ENCODE peak calls at places on chromosomes 3 and 15, in nine cellular contexts. E is left cardiac atrium; F is foreskin keratinocyte; N is mucosa of gallbladder; S is iris pigment epithelial cell; R is activated CD4-positive, alpha-beta T cell treated with anti-CD3 and anti-CD28 coated beads, Interleukin-2, amount 10 ng/mL, durations not matched to agents 7 days and 5 days; L is AG10803; U is activated naive CD4-positive, alpha-beta T cell; A is sciatic nerve. T is an unnamed sample.
A peak's percentile ranks its signal among the peaks of the same experiment; 100 is the strongest.

GRCh38 chr3:173397161-173398110 is at the start of gene NLGN1:
- DNase-seq in E (peak; percentile 76), F (no peak), N (peak; percentile 67), S (peak; percentile 73), R (no peak), L (peak; percentile 83), U (no peak), A (peak; percentile 82), T (peak; percentile 72)

GRCh38 chr15:94119215-94119815 is 112.0 kb upstream of the MCTP2 start:
- DNase-seq in E (peak; percentile 22), F (no peak), N (no peak), S (no peak), R (no peak), L (no peak), U (no peak), A (peak; percentile 69), T (no peak)

GRCh38 chr15:67181221-67181639 is 73.2 kb downstream of the AAGAB start:
- DNase-seq in E (no peak), F (no peak), N (no peak), S (no peak), R (no peak), L (no peak), U (no peak), A (peak; percentile 53), T (no peak)

GRCh38 chr15:51874751-51875644 is 45.5 kb downstream of the TMOD3 start:
- DNase-seq in E (no peak), F (peak; percentile 98), N (no peak), S (peak; percentile 98), R (no peak), L (peak; percentile 97), U (no peak), A (no peak), T (no peak)

GRCh38 chr3:129560269-129560787 is 17.4 kb downstream of the H1-8 start:
- DNase-seq in E (peak; percentile 56), F (no peak), N (no peak), S (peak; percentile 39), R (no peak), L (peak; percentile 82), U (no peak), A (no peak), T (no peak)

GRCh38 chr3:94360982-94361381 is 298.1 kb downstream of the NSUN3 start:
- DNase-seq in E (peak; percentile 55), F (peak; percentile 1), N (peak; percentile 18), S (peak; percentile 2), R (no peak), L (peak; percentile 1), U (no peak), A (peak; percentile 62), T (no peak)

GRCh38 chr15:32691316-32692032 is 26.3 kb upstream of the GREM1 start:
- DNase-seq in E (no peak), F (no peak), N (no peak), S (no peak), R (no peak), L (no peak), U (no peak), A (no peak), T (no peak)

GRCh38 chr3:113468536-113468935 is 27.2 kb upstream of the CFAP44 start:
- DNase-seq in E (no peak), F (no peak), N (no peak), S (no peak), R (no peak), L (peak; percentile 1), U (no peak), A (no peak), T (no peak)

GRCh38 chr3:115651599-115651998 is 28.3 kb downstream of the GAP43 start:
- DNase-seq in E (no peak), F (no peak), N (no peak), S (no peak), R (no peak), L (no peak), U (no peak), A (no peak), T (no peak)

GRCh38 chr3:171776411-171776810 is 33.9 kb downstream of the PLD1 start:
- DNase-seq in E (no peak), F (no peak), N (no peak), S (no peak), R (no peak), L (no peak), U (no peak), A (no peak), T (no peak)

GRCh38 chr3:39548282-39548681 is 80.8 kb downstream of the MOBP start:
- DNase-seq in E (no peak), F (peak; percentile 55), N (no peak), S (peak; percentile 6), R (no peak), L (peak; percentile 3), U (no peak), A (no peak), T (no peak)

GRCh38 chr3:98782826-98783500 is 19.8 kb downstream of the ST3GAL6 start:
- DNase-seq in E (no peak), F (no peak), N (no peak), S (no peak), R (no peak), L (no peak), U (no peak), A (no peak), T (no peak)

GRCh38 chr3:43094851-43095250 is 11.0 kb downstream of the POMGNT2 start:
- DNase-seq in E (no peak), F (no peak), N (no peak), S (no peak), R (no peak), L (no peak), U (no peak), A (no peak), T (peak; percentile 69)

GRCh38 chr3:102485701-102486100 is 50.9 kb downstream of the ZPLD1 start:
- DNase-seq in E (no peak), F (no peak), N (no peak), S (no peak), R (no peak), L (no peak), U (no peak), A (no peak), T (no peak)

GRCh38 chr3:99823723-99824711 is 6.4 kb downstream of the CMSS1 start:
- DNase-seq in E (no peak), F (no peak), N (peak; percentile 24), S (no peak), R (no peak), L (no peak), U (no peak), A (no peak), T (peak; percentile 54)

GRCh38 chr3:4493931-4494806 is 1.0 kb downstream of the ITPR1 start:
- DNase-seq in E (peak; percentile 33), F (no peak), N (no peak), S (peak; percentile 23), R (peak; percentile 16), L (peak; percentile 8), U (peak; percentile 13), A (no peak), T (no peak)

GRCh38 chr3:115855911-115856310 is 232.6 kb downstream of the GAP43 start:
- DNase-seq in E (no peak), F (no peak), N (no peak), S (peak; percentile 4), R (no peak), L (peak; percentile 40), U (no peak), A (no peak), T (no peak)

GRCh38 chr15:57251308-57251707 is 125.0 kb upstream of the CGNL1 start:
- DNase-seq in E (no peak), F (no peak), N (no peak), S (peak; percentile 30), R (no peak), L (peak; percentile 27), U (no peak), A (no peak), T (no peak)

GRCh38 chr3:188000361-188000861 is 153.5 kb upstream of the LPP start:
- DNase-seq in E (no peak), F (no peak), N (peak; percentile 45), S (no peak), R (peak; percentile 24), L (no peak), U (no peak), A (no peak), T (no peak)

GRCh38 chr3:105473521-105474223 is 107.0 kb downstream of the ALCAM start:
- DNase-seq in E (no peak), F (peak; percentile 71), N (no peak), S (peak; percentile 98), R (no peak), L (peak; percentile 97), U (no peak), A (no peak), T (no peak)